ENCODE peak calls at places on chromosomes 11 and 22, in ten cellular contexts. A is AG10803; Q is NCI-H2029; D is iPS-NIHi11; O is mesenchymal stem cell; P is stimulated activated CD8-positive, alpha-beta memory T cell treated with anti-CD3 and anti-CD28 coated beads, Interleukin-7, amount 100 ng/mL, for 24 hours; K is AG09309; S is CD4-positive, alpha-beta T cell; T is KBM-7; X is fibroblast of mammary gland. Y is an unnamed sample.

GRCh38 chr11:12149672-12150225 is 39.4 kb downstream of the MICAL2 start:
- DNase-seq in A (no peak), Q (no peak), D (no peak), O (peak; percentile 73), P (no peak), K (no peak), S (no peak), T (peak; percentile 96), X (no peak), Y (no peak)

GRCh38 chr11:2742611-2743426 is 43.0 kb upstream of the KCNQ1OT1 start:
- DNase-seq in A (no peak), Q (no peak), D (no peak), O (no peak), P (no peak), K (no peak), S (no peak), T (no peak), X (no peak), Y (no peak)

GRCh38 chr11:28106351-28107043 is 1.5 kb downstream of the KIF18A start:
- DNase-seq in A (no peak), Q (no peak), D (no peak), O (peak; percentile 17), P (no peak), K (no peak), S (no peak), T (peak; percentile 21), X (no peak), Y (no peak)

GRCh38 chr11:115286614-115287013 is 217.6 kb downstream of the CADM1 start:
- DNase-seq in A (no peak), Q (no peak), D (no peak), O (no peak), P (no peak), K (no peak), S (no peak), T (no peak), X (no peak), Y (no peak)

GRCh38 chr11:62852523-62853188 is 13.3 kb upstream of the WDR74 start:
- DNase-seq in A (no peak), Q (no peak), D (no peak), O (no peak), P (no peak), K (no peak), S (no peak), T (no peak), X (no peak), Y (no peak)

GRCh38 chr11:43504316-43504950 is 145.7 kb downstream of the TTC17 start:
- DNase-seq in A (peak; percentile 11), Q (no peak), D (peak; percentile 72), O (no peak), P (no peak), K (no peak), S (no peak), T (peak; percentile 15), X (peak; percentile 35), Y (no peak)

GRCh38 chr11:43503417-43503816 is 144.7 kb downstream of the TTC17 start:
- DNase-seq in A (no peak), Q (no peak), D (no peak), O (no peak), P (no peak), K (no peak), S (no peak), T (no peak), X (no peak), Y (no peak)

GRCh38 chr11:61688368-61689163 is 8.4 kb downstream of the DAGLA start:
- DNase-seq in A (peak; percentile 87), Q (no peak), D (no peak), O (no peak), P (no peak), K (peak; percentile 34), S (no peak), T (no peak), X (peak; percentile 73), Y (peak; percentile 69)

GRCh38 chr11:117950320-117950719 is 21.1 kb upstream of the TMPRSS13 start:
- DNase-seq in A (no peak), Q (no peak), D (no peak), O (no peak), P (no peak), K (no peak), S (peak; percentile 62), T (peak; percentile 57), X (no peak), Y (no peak)

GRCh38 chr11:130121430-130121978 is 38.1 kb upstream of the ST14 start:
- DNase-seq in A (peak; percentile 81), Q (no peak), D (no peak), O (peak; percentile 43), P (no peak), K (no peak), S (no peak), T (no peak), X (peak; percentile 77), Y (no peak)

GRCh38 chr22:48851933-48852549 is 975.6 kb downstream of the BRD1 start:
- DNase-seq in A (no peak), Q (no peak), D (no peak), O (no peak), P (no peak), K (no peak), S (no peak), T (no peak), X (no peak), Y (no peak)

GRCh38 chr22:23791737-23792645 is 5.2 kb downstream of the SMARCB1 start:
- DNase-seq in A (no peak), Q (no peak), D (no peak), O (no peak), P (no peak), K (no peak), S (no peak), T (no peak), X (peak; percentile 35), Y (no peak)

GRCh38 chr22:31093956-31094622 is 13.0 kb downstream of the SMTN start:
- DNase-seq in A (no peak), Q (no peak), D (no peak), O (no peak), P (no peak), K (no peak), S (no peak), T (no peak), X (no peak), Y (peak; percentile 73)

GRCh38 chr11:8266246-8267241 is 2.9 kb upstream of the LMO1 start:
- DNase-seq in A (no peak), Q (no peak), D (no peak), O (no peak), P (no peak), K (no peak), S (no peak), T (no peak), X (no peak), Y (no peak)

GRCh38 chr22:40641269-40641668 is 4.8 kb upstream of the MRTFA start:
- DNase-seq in A (no peak), Q (no peak), D (peak; percentile 30), O (no peak), P (no peak), K (no peak), S (no peak), T (no peak), X (no peak), Y (no peak)

GRCh38 chr11:5004429-5005274 is 10.0 kb downstream of the OR51L1 start:
- DNase-seq in A (peak; percentile 59), Q (peak; percentile 68), D (peak; percentile 30), O (peak; percentile 54), P (no peak), K (no peak), S (no peak), T (peak; percentile 44), X (peak; percentile 62), Y (peak; percentile 34)

GRCh38 chr11:103961010-103961409 is 75.4 kb upstream of the DDI1 start:
- DNase-seq in A (peak; percentile 51), Q (no peak), D (no peak), O (peak; percentile 24), P (no peak), K (no peak), S (no peak), T (no peak), X (peak; percentile 86), Y (no peak)

GRCh38 chr22:31449521-31449920 is 40.1 kb downstream of the EIF4ENIF1 start:
- DNase-seq in A (peak; percentile 44), Q (no peak), D (no peak), O (no peak), P (no peak), K (no peak), S (no peak), T (peak; percentile 62), X (no peak), Y (no peak)

GRCh38 chr11:75562836-75563484 is 907 bp downstream of the SERPINH1 start:
- DNase-seq in A (peak; percentile 67), Q (no peak), D (peak; percentile 67), O (peak; percentile 69), P (no peak), K (no peak), S (no peak), T (peak; percentile 54), X (peak; percentile 64), Y (peak; percentile 50)

GRCh38 chr11:45664376-45665205 is 831 bp downstream of the CHST1 start:
- DNase-seq in A (no peak), Q (no peak), D (peak; percentile 64), O (no peak), P (no peak), K (no peak), S (no peak), T (no peak), X (no peak), Y (no peak)

GRCh38 chr11:124865902-124866851 is 945 bp downstream of the ROBO3 start:
- DNase-seq in A (peak; percentile 18), Q (no peak), D (peak; percentile 81), O (peak; percentile 39), P (no peak), K (no peak), S (peak; percentile 36), T (peak; percentile 46), X (no peak), Y (no peak)

GRCh38 chr11:89540826-89541225 is 49.7 kb upstream of the NOX4 start:
- DNase-seq in A (no peak), Q (no peak), D (no peak), O (no peak), P (no peak), K (no peak), S (no peak), T (no peak), X (no peak), Y (no peak)

GRCh38 chr11:68436985-68437926 is 23.3 kb upstream of the PPP6R3 start:
- DNase-seq in A (peak; percentile 55), Q (no peak), D (no peak), O (peak; percentile 89), P (no peak), K (peak; percentile 27), S (no peak), T (peak; percentile 43), X (peak; percentile 92), Y (peak; percentile 69)

GRCh38 chr11:126592496-126593410 is 237.3 kb downstream of the ST3GAL4 start:
- DNase-seq in A (no peak), Q (no peak), D (no peak), O (no peak), P (no peak), K (no peak), S (no peak), T (no peak), X (no peak), Y (no peak)

Y was measured in heart right ventricle.